ENCODE peak calls at places on chromosomes 1 and 21, in nine cellular contexts. S is spleen, W is tibial nerve, X is fibroblast of the aortic adventitia, Y is adrenal gland, N is Peyer's patch, P is AG04450, K is GM12865, M is MM.1S. I is an unnamed sample.

GRCh38 chr1:23423415-23424170 is 955 bp downstream of the TCEA3 start:
- DNase-seq in K (no peak), X (no peak), S (no peak), Y (peak; percentile 70), P (no peak), M (no peak), W (no peak), N (peak; percentile 73), I (no peak)

GRCh38 chr1:149927056-149927534 is 508 bp downstream of the SF3B4 start:
- DNase-seq in P (no peak), N (no peak), Y (no peak), X (no peak), W (no peak), K (peak; percentile 8), M (no peak), S (no peak), I (no peak)

GRCh38 chr1:109444376-109444775 is 18.1 kb upstream of the PSMA5 start:
- DNase-seq in X (no peak), Y (no peak), P (no peak), W (no peak), M (no peak), S (no peak), N (no peak), K (no peak), I (no peak)

GRCh38 chr1:7912743-7913557 is 27.7 kb downstream of the TNFRSF9 start:
- DNase-seq in W (no peak), X (no peak), S (no peak), K (no peak), P (no peak), Y (no peak), M (no peak), N (peak; percentile 59), I (no peak)

GRCh38 chr1:224499204-224499603 is 64.6 kb upstream of the WDR26 start:
- DNase-seq in W (no peak), K (no peak), M (no peak), Y (no peak), X (no peak), N (no peak), P (no peak), S (no peak), I (no peak)

GRCh38 chr1:145987926-145988325 is 8.5 kb downstream of the TXNIP start:
- DNase-seq in K (no peak), X (no peak), M (no peak), N (no peak), Y (no peak), W (no peak), P (no peak), S (no peak), I (no peak)

GRCh38 chr1:248404024-248404423 is 1.2 kb downstream of the OR2T1 start:
- DNase-seq in S (no peak), P (no peak), M (no peak), W (no peak), K (peak; percentile 33), N (no peak), X (peak; percentile 3), Y (no peak), I (peak; percentile 28)

GRCh38 chr1:109528296-109528695 is 11.4 kb upstream of the GPR61 start:
- DNase-seq in X (no peak), K (no peak), S (no peak), Y (no peak), N (no peak), W (no peak), M (no peak), P (no peak), I (no peak)

GRCh38 chr1:87024936-87025537 is 110.6 kb downstream of the HS2ST1 start:
- DNase-seq in X (peak; percentile 30), M (peak; percentile 23), N (no peak), W (no peak), P (no peak), Y (no peak), S (no peak), K (peak; percentile 52), I (peak; percentile 34)

GRCh38 chr1:161081151-161081405 is 8.3 kb downstream of the NECTIN4 start:
- DNase-seq in N (no peak), Y (no peak), W (no peak), S (no peak), M (no peak), K (no peak), P (no peak), X (no peak), I (no peak)

GRCh38 chr1:2443285-2444137 is 31.1 kb upstream of the PEX10 start:
- DNase-seq in Y (no peak), K (no peak), X (no peak), W (no peak), S (no peak), M (no peak), N (no peak), P (no peak), I (no peak)

GRCh38 chr1:42368096-42368795 is 12.3 kb upstream of the RIMKLA start:
- DNase-seq in S (no peak), N (no peak), P (no peak), W (no peak), Y (no peak), M (no peak), X (no peak), K (no peak), I (no peak)

GRCh38 chr1:28640766-28641165 is 2.1 kb downstream of the TAF12 start:
- DNase-seq in P (no peak), W (no peak), K (peak; percentile 62), Y (no peak), S (peak; percentile 8), N (no peak), M (peak; percentile 42), X (peak; percentile 14), I (no peak)
- TF ChIP-seq CTCF in P (peak; percentile 38), W (no peak), K (peak; percentile 44), Y (no peak), S (no peak), N (peak; percentile 34), M (peak; percentile 38), X (peak; percentile 39), I (peak; percentile 25)

GRCh38 chr1:28835237-28835650 is 23.3 kb downstream of the OPRD1 start:
- DNase-seq in S (no peak), X (no peak), N (no peak), W (no peak), M (no peak), K (no peak), Y (no peak), P (no peak), I (no peak)

GRCh38 chr1:28833396-28833795 is 21.4 kb downstream of the OPRD1 start:
- DNase-seq in W (no peak), M (no peak), S (no peak), P (no peak), X (no peak), K (no peak), N (no peak), Y (no peak), I (no peak)

GRCh38 chr1:28836421-28836956 is 24.5 kb downstream of the OPRD1 start:
- DNase-seq in P (no peak), X (no peak), W (no peak), S (no peak), Y (no peak), N (no peak), K (no peak), M (no peak), I (no peak)

GRCh38 chr1:28832966-28833365 is 21.0 kb downstream of the OPRD1 start:
- DNase-seq in K (no peak), X (no peak), N (no peak), M (no peak), W (no peak), Y (no peak), S (no peak), P (no peak), I (no peak)

DNA sequence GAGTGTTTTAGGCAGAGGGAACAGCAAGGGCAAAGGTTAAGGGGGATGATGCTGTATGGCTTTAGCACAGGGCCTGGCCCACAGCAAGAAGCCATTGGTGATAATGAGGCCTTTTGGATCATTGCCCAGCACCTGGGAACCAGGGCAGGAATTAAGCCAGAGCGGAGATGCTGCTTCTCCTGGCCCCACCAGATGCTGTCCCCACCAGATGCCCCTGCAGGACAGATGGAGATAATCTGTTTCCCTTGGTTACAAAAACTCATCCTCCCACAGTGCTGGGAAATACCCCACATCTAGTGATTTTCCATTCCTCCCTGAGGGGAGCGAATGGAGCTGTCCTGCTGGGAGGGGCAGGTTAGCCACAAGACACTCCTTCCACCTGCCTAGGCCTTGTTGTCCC is 18.8 kb downstream of the OPRD1 start:
- DNase-seq in P (no peak), W (no peak), M (no peak), N (no peak), Y (no peak), X (no peak), K (no peak), S (no peak), I (no peak)
- TF ChIP-seq CTCF in P (no peak), W (no peak), M (no peak), N (no peak), Y (no peak), X (no peak), K (no peak), S (no peak), I (no peak)

DNA sequence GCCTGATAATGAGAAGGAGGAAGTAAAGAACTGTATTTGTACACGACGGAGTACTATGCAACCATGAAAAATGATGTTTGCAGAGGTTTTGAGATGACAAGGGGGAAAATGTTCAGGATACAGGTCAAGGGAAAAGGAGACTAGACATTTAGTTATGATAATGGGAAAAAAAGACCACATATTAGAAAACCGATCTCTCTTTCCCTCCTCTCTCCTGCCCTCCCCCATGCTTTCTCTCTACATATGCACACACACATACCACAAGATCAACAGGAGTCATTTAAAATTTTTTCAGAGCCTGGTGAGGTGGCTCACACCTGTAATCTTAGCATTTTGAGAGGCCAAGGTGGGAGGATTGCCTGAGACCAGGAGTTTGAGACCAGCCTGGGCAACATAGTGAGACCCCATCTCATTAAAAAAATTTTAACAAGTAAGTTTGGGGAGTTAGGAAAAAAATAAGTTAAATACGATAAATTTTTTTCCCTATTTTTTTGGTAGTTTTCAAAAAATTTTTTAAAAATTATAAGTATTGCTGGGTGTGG is 44.5 kb downstream of the ECE1 start:
- DNase-seq in W (no peak), K (no peak), P (no peak), N (no peak), S (no peak), Y (no peak), X (no peak), M (no peak), I (no peak)
- TF ChIP-seq CTCF in W (no peak), K (no peak), P (no peak), N (no peak), S (no peak), Y (no peak), X (no peak), M (no peak), I (no peak)

GRCh38 chr1:182198006-182198605 is 136.6 kb upstream of the ZNF648 start:
- DNase-seq in S (no peak), N (no peak), X (peak; percentile 4), W (no peak), K (peak; percentile 44), Y (no peak), P (no peak), M (no peak), I (peak; percentile 14)
- TF ChIP-seq CTCF in S (no peak), N (peak; percentile 20), X (no peak), W (no peak), K (peak; percentile 41), Y (no peak), P (peak; percentile 13), M (no peak), I (peak; percentile 27)

GRCh38 chr1:50493710-50494109 is 70.5 kb upstream of the DMRTA2 start:
- DNase-seq in W (no peak), M (no peak), X (no peak), N (no peak), K (no peak), P (no peak), Y (no peak), S (no peak), I (no peak)
- TF ChIP-seq CTCF in W (no peak), M (no peak), X (no peak), N (no peak), K (no peak), P (no peak), Y (no peak), S (no peak), I (no peak)

GRCh38 chr21:38989097-38989744 is 183.5 kb downstream of the ETS2 start:
- DNase-seq in S (no peak), M (no peak), X (no peak), Y (no peak), P (no peak), W (no peak), N (no peak), K (no peak), I (no peak)
- TF ChIP-seq CTCF in S (no peak), M (no peak), X (no peak), Y (no peak), P (no peak), W (no peak), N (no peak), K (no peak), I (no peak)